ENCODE peak calls at places on chromosomes 13 and 19, in nine cellular contexts. L is tibial artery; K is cardiac muscle cell; G is H1; P is CD8-positive, alpha-beta T cell; U is heart right ventricle; X is uterus; C is heart left ventricle; W is H9. A is an unnamed sample.

GRCh38 chr13:75628811-75629210 is 7.3 kb upstream of the LMO7 start:
- DNase-seq in L (no peak), K (no peak), G (no peak), P (no peak), U (no peak), X (no peak), C (no peak), W (no peak), A (no peak)

GRCh38 chr19:5973376-5973775 is 4.6 kb downstream of the RANBP3 start:
- DNase-seq in L (no peak), K (no peak), G (no peak), P (no peak), U (no peak), X (no peak), C (no peak), W (no peak), A (no peak)

GRCh38 chr19:13037161-13037560 is 41.9 kb downstream of the NFIX start:
- DNase-seq in L (no peak), K (no peak), G (no peak), P (no peak), U (no peak), X (no peak), C (no peak), W (no peak), A (no peak)

GRCh38 chr19:57664269-57665127 is 4.2 kb upstream of the ZSCAN4 start:
- DNase-seq in L (no peak), K (peak; percentile 88), G (no peak), P (no peak), U (peak; percentile 40), X (peak; percentile 40), C (peak; percentile 60), W (peak; percentile 67), A (no peak)

GRCh38 chr13:84191199-84191598 is 308.9 kb upstream of the SLITRK1 start:
- DNase-seq in L (no peak), K (no peak), G (no peak), P (no peak), U (no peak), X (no peak), C (no peak), W (no peak), A (no peak)

GRCh38 chr13:106361621-106362020 is 173.8 kb downstream of the EFNB2 start:
- DNase-seq in L (no peak), K (no peak), G (no peak), P (no peak), U (no peak), X (no peak), C (no peak), W (no peak), A (no peak)

GRCh38 chr19:12821761-12822160 is 12.6 kb downstream of the RTBDN start:
- DNase-seq in L (no peak), K (no peak), G (no peak), P (no peak), U (no peak), X (no peak), C (no peak), W (no peak), A (no peak)

GRCh38 chr19:6068711-6069110 is 41.6 kb downstream of the RFX2 start:
- DNase-seq in L (no peak), K (no peak), G (no peak), P (no peak), U (no peak), X (no peak), C (no peak), W (no peak), A (no peak)

GRCh38 chr19:45770192-45771101 is 1.4 kb upstream of the SIX5 start:
- DNase-seq in L (peak; percentile 98), K (peak; percentile 98), G (peak; percentile 95), P (peak; percentile 91), U (peak; percentile 96), X (peak; percentile 96), C (peak; percentile 97), W (peak; percentile 99), A (peak; percentile 94)

GRCh38 chr19:35352448-35353304 is 5.0 kb downstream of the FFAR1 start:
- DNase-seq in L (peak; percentile 35), K (peak; percentile 83), G (peak; percentile 33), P (peak; percentile 64), U (peak; percentile 73), X (peak; percentile 44), C (peak; percentile 64), W (peak; percentile 82), A (peak; percentile 23)

GRCh38 chr19:42568006-42568405 is 26.7 kb downstream of the CEACAM8 start:
- DNase-seq in L (no peak), K (no peak), G (no peak), P (no peak), U (no peak), X (no peak), C (no peak), W (no peak), A (no peak)

GRCh38 chr13:79382545-79383275 is 23.3 kb downstream of the RBM26 start:
- DNase-seq in L (no peak), K (no peak), G (no peak), P (no peak), U (no peak), X (no peak), C (no peak), W (no peak), A (no peak)

GRCh38 chr19:4066682-4067395 is at the start of gene ZBTB7A:
- DNase-seq in L (peak; percentile 92), K (peak; percentile 92), G (no peak), P (peak; percentile 87), U (peak; percentile 91), X (peak; percentile 75), C (peak; percentile 87), W (peak; percentile 61), A (peak; percentile 77)

GRCh38 chr13:76297331-76297730 is 588.9 kb downstream of the KCTD12 start:
- DNase-seq in L (no peak), K (no peak), G (no peak), P (no peak), U (no peak), X (no peak), C (no peak), W (no peak), A (no peak)

GRCh38 chr19:51131780-51132680 is 7.3 kb downstream of the SIGLEC9 start:
- DNase-seq in L (no peak), K (peak; percentile 44), G (no peak), P (no peak), U (peak; percentile 69), X (no peak), C (peak; percentile 57), W (no peak), A (peak; percentile 25)

GRCh38 chr13:42968906-42969305 is 23.1 kb downstream of the EPSTI1 start:
- DNase-seq in L (no peak), K (no peak), G (no peak), P (no peak), U (no peak), X (no peak), C (no peak), W (peak; percentile 77), A (no peak)

GRCh38 chr13:113033498-113033897 is 64.5 kb downstream of the MCF2L start:
- DNase-seq in L (no peak), K (no peak), G (no peak), P (no peak), U (no peak), X (no peak), C (no peak), W (no peak), A (no peak)

GRCh38 chr19:30879225-30879624 is 470.0 kb downstream of the TSHZ3 start:
- DNase-seq in L (no peak), K (no peak), G (no peak), P (no peak), U (no peak), X (no peak), C (no peak), W (peak; percentile 6), A (no peak)

GRCh38 chr13:102968572-102969228 is 97.5 kb downstream of the SLC10A2 start:
- DNase-seq in L (no peak), K (no peak), G (no peak), P (no peak), U (no peak), X (no peak), C (no peak), W (no peak), A (no peak)

GRCh38 chr13:40333238-40333637 is 333.2 kb downstream of the FOXO1 start:
- DNase-seq in L (no peak), K (no peak), G (no peak), P (no peak), U (peak; percentile 41), X (no peak), C (no peak), W (no peak), A (no peak)

GRCh38 chr13:63124863-63125262 is 1709.2 kb upstream of the PCDH20 start:
- DNase-seq in L (no peak), K (peak; percentile 23), G (no peak), P (no peak), U (no peak), X (no peak), C (no peak), W (no peak), A (no peak)
- TF ChIP-seq CTCF in L (no peak), K (peak; percentile 42), G (no peak), P (no peak), U (no peak), X (no peak), C (peak; percentile 34), W (peak; percentile 74), A (peak; percentile 28)

GRCh38 chr19:1409204-1410005 is 2.0 kb downstream of the DAZAP1 start:
- DNase-seq in L (no peak), K (no peak), G (no peak), P (no peak), U (no peak), X (no peak), C (no peak), W (no peak), A (no peak)
- H3K27ac ChIP-seq in L (peak overlapping the region; percentile 97), K (peak overlapping the region; percentile 94), G (peak overlapping the region; percentile 66), P (peak overlapping the region; percentile 81), U (peak overlapping the region; percentile 98), X (peak overlapping the region; percentile 86), C (peak overlapping the region; percentile 97), W (no peak overlapping the region), A (peak overlapping the region; percentile 97)

GRCh38 chr13:23950736-23951510 is 53.6 kb upstream of the C1QTNF9B start:
- DNase-seq in L (no peak), K (no peak), G (no peak), P (no peak), U (no peak), X (no peak), C (no peak), W (no peak), A (no peak)
- TF ChIP-seq CTCF in L (no peak), K (peak; percentile 15), G (no peak), P (no peak), U (no peak), X (no peak), C (no peak), W (no peak), A (no peak)

DNA sequence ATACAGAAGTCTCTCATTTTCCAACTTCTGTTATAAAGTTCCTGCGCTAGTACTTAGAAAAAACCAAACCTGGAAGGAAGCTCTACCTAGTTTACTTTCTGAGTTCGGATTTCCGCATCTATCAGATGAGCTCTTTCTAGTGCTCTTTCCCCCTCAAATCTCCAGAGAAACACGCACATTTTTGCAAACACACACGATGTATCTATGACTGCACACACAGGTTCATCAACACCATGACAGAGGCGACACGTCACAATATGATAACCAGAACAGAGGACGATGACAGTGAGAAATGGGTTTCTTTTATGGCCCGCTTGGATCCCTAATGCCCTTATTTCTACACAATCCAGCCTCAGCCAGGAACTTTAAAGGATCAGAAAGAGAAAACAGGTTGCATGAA is 612 bp upstream of the LRRC63 start:
- DNase-seq in L (no peak), K (no peak), G (no peak), P (peak; percentile 76), U (no peak), X (no peak), C (no peak), W (no peak), A (no peak)
- H3K27ac ChIP-seq in L (no peak overlapping the region), K (no peak overlapping the region), G (no peak overlapping the region), P (peak overlapping the region; percentile 90), U (no peak overlapping the region), X (no peak overlapping the region), C (peak overlapping the region; percentile 75), W (no peak overlapping the region), A (no peak overlapping the region)